ENCODE peak calls at places on chromosomes 7 and 10, in four cellular contexts. B is right lobe of liver, N is HFFc6, Y is nephron progenitor cell. V is an unnamed sample.

GRCh38 chr7:18128846-18129245 is 101.2 kb upstream of the PRPS1L1 start:
- DNase-seq in Y (no peak), N (no peak), B (no peak), V (no peak)

GRCh38 chr10:103890688-103891087 is 27.3 kb downstream of the STN1 start:
- DNase-seq in N (no peak), Y (no peak), B (no peak), V (no peak)

GRCh38 chr7:49800031-49800430 is 26.6 kb downstream of the VWC2 start:
- DNase-seq in B (no peak), Y (no peak), N (no peak), V (no peak)

GRCh38 chr7:35555934-35556333 is 139.0 kb downstream of the HERPUD2 start:
- DNase-seq in Y (no peak), B (no peak), N (no peak), V (no peak)

GRCh38 chr10:26839966-26840627 is 20.7 kb downstream of the ABI1 start:
- DNase-seq in Y (no peak), N (no peak), B (no peak), V (no peak)

GRCh38 chr7:81515009-81515408 is 254.8 kb downstream of the HGF start:
- DNase-seq in N (peak; percentile 53), Y (no peak), B (no peak), V (peak; percentile 22)

GRCh38 chr10:6621536-6621935 is 41.5 kb upstream of the PRKCQ start:
- DNase-seq in N (no peak), Y (no peak), B (no peak), V (peak; percentile 9)

GRCh38 chr7:34211003-34211402 is 305.7 kb downstream of the BMPER start:
- DNase-seq in Y (no peak), B (no peak), N (no peak), V (no peak)

GRCh38 chr7:50791921-50792341 is 9.2 kb upstream of the GRB10 start:
- DNase-seq in Y (no peak), B (peak; percentile 66), N (no peak), V (no peak)

GRCh38 chr7:128033246-128033645 is 2.0 kb upstream of the LRRC4 start:
- DNase-seq in B (no peak), N (no peak), Y (no peak), V (no peak)

GRCh38 chr7:154985230-154985629 is 17.7 kb downstream of the PAXIP1 start:
- DNase-seq in N (no peak), Y (no peak), B (no peak), V (no peak)

GRCh38 chr7:120181499-120181898 is 91.5 kb upstream of the KCND2 start:
- DNase-seq in N (no peak), Y (no peak), B (no peak), V (no peak)

GRCh38 chr10:24701447-24701846 is 22.2 kb downstream of the ARHGAP21 start:
- DNase-seq in Y (no peak), B (no peak), N (no peak), V (no peak)

GRCh38 chr7:1874522-1875389 is 204.7 kb downstream of the ELFN1 start:
- DNase-seq in Y (no peak), B (no peak), N (no peak), V (no peak)

GRCh38 chr10:14182781-14183180 is 147.9 kb downstream of the FRMD4A start:
- DNase-seq in B (no peak), N (no peak), Y (no peak), V (no peak)

GRCh38 chr10:3091346-3091787 is 24.0 kb downstream of the PFKP start:
- DNase-seq in B (no peak), Y (no peak), N (peak; percentile 82), V (no peak)

GRCh38 chr7:14381306-14381705 is 391.8 kb upstream of the ETV1 start:
- DNase-seq in B (no peak), Y (no peak), N (peak; percentile 20), V (no peak)

GRCh38 chr10:79246209-79246581 is 101.1 kb upstream of the PPIF start:
- DNase-seq in N (no peak), Y (no peak), B (peak; percentile 90), V (no peak)

GRCh38 chr10:124244256-124244877 is 151.0 kb upstream of the CHST15 start:
- DNase-seq in B (peak; percentile 37), N (no peak), Y (no peak), V (no peak)

GRCh38 chr10:679556-679955 is 9.9 kb downstream of the DIP2C start:
- DNase-seq in N (no peak), Y (no peak), B (no peak), V (no peak)

GRCh38 chr7:57305192-57305748 is 144.7 kb upstream of the ZNF716 start:
- DNase-seq in B (no peak), Y (no peak), N (no peak), V (no peak)

GRCh38 chr10:60594476-60595051 is 183.7 kb upstream of the CDK1 start:
- DNase-seq in N (peak; percentile 4), Y (no peak), B (no peak), V (no peak)

GRCh38 chr10:118982366-118982765 is 47.1 kb upstream of the NANOS1 start:
- DNase-seq in N (no peak), Y (no peak), B (peak; percentile 12), V (no peak)

GRCh38 chr7:66683770-66684123 is 55.1 kb downstream of the KCTD7 start:
- DNase-seq in Y (no peak), N (no peak), B (peak; percentile 33), V (no peak)

GRCh38 chr7:77802557-77803410 is 4.2 kb downstream of the PHTF2 start:
- DNase-seq in Y (no peak), N (peak; percentile 39), B (no peak), V (no peak)

GRCh38 chr10:6843477-6843876 is 263.4 kb upstream of the PRKCQ start:
- DNase-seq in N (no peak), Y (no peak), B (no peak), V (no peak)

GRCh38 chr10:69958232-69958902 is 94.3 kb upstream of the MACROH2A2 start:
- DNase-seq in B (peak; percentile 36), Y (no peak), N (peak; percentile 46), V (peak; percentile 38)

GRCh38 chr10:124558339-124558685 is 96.7 kb downstream of the LHPP start:
- DNase-seq in Y (no peak), N (no peak), B (no peak), V (no peak)

GRCh38 chr7:98133621-98134266 is 27.1 kb downstream of the LMTK2 start:
- DNase-seq in N (peak; percentile 40), Y (no peak), B (no peak), V (no peak)

GRCh38 chr7:66769833-66770512 is 29.4 kb downstream of the RABGEF1 start:
- DNase-seq in N (peak; percentile 15), Y (no peak), B (no peak), V (no peak)

GRCh38 chr10:110495731-110496552 is 1.8 kb upstream of the DUSP5 start:
- DNase-seq in Y (peak; percentile 38), B (no peak), N (peak; percentile 84), V (no peak)

GRCh38 chr10:119687192-119688032 is 36.2 kb downstream of the BAG3 start:
- DNase-seq in Y (peak; percentile 10), N (peak; percentile 30), B (no peak), V (no peak)

GRCh38 chr10:86371691-86372090 is 5.1 kb upstream of the GRID1 start:
- DNase-seq in B (peak; percentile 16), Y (no peak), N (no peak), V (no peak)

DNA sequence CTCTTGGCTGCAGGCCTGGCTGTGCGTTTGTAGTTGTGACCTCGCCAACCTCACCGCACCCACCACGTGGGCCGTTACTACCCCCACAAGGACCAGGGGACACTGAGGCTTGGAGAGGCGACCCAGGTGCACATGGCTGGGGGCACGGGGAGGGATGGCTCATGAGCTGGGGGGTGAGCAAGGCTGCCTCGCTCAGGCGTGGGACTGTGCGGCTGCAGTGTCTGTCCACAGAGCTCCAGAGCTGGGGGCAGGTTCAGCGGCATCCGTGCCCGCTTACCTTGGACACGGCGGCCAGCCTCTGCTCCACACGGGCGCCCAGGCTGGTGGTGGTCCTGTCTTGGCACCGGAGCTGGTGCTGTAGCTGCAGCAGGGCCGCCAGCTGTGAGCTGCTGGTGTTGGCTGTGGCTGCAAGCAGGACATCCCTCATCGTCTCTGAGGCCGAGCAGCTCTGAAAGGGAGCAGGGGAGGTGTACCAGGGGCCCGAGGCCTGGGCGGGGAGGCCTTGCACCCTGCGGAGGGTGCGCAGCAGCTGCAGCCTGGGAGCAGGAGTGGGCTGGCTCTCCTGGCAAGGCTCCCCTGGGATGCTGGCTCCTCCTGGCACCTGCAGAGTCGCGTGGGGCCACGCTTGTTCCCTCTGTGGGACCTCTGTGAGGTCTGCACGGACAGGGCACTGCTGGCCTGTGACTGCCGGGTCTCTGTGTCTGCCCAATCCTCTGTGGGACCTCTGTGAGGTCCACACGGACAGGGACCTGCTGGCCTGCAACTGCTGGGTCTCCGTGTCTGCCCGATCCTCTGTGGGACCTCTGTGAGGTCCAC is 60.0 kb upstream of the NKX6-2 start:
- DNase-seq in N (no peak), Y (no peak), B (no peak), V (no peak)
- TF ChIP-seq CTCF in N (no peak), Y (no peak), B (no peak), V (no peak)

GRCh38 chr10:101221479-101222246 is 7.6 kb downstream of the LBX1 start:
- DNase-seq in Y (no peak), N (peak; percentile 10), B (no peak), V (no peak)

GRCh38 chr10:101223274-101224059 is 5.8 kb downstream of the LBX1 start:
- DNase-seq in N (no peak), B (no peak), Y (peak; percentile 38), V (no peak)

GRCh38 chr10:101224060-101224909 is 5.0 kb downstream of the LBX1 start:
- DNase-seq in Y (peak; percentile 41), N (no peak), B (no peak), V (no peak)

GRCh38 chr10:101222683-101223273 is 6.5 kb downstream of the LBX1 start:
- DNase-seq in B (no peak), Y (peak; percentile 61), N (no peak), V (no peak)

GRCh38 chr10:101222247-101222531 is 7.1 kb downstream of the LBX1 start:
- DNase-seq in B (no peak), N (no peak), Y (no peak), V (no peak)
- TF ChIP-seq CTCF in B (no peak), N (no peak), Y (no peak), V (no peak)

DNA sequence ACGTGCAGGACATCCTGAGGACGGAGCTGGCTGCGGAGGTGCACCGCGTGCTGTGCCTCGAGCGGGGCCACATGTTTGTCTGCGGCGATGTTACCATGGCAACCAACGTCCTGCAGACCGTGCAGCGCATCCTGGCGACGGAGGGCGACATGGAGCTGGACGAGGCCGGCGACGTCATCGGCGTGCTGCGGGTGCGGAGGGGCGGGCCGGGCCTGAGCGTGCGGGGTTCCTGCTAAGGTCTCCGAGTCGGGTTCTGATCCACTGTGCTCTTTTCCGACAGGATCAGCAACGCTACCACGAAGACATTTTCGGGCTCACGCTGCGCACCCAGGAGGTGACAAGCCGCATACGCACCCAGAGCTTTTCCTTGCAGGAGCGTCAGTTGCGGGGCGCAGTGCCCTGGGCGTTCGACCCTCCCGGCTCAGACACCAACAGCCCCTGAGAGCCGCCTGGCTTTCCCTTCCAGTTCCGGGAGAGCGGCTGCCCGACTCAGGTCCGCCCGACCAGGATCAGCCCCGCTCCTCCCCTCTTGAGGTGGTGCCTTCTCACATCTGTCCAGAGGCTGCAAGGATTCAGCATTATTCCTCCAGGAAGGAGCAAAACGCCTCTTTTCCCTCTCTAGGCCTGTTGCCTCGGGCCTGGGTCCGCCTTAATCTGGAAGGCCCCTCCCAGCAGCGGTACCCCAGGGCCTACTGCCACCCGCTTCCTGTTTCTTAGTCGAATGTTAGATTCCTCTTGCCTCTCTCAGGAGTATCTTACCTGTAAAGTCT is 10.4 kb downstream of the ATG9B start:
- DNase-seq in N (peak; percentile 71), Y (peak; percentile 58), B (peak; percentile 58), V (peak; percentile 65)
- TF ChIP-seq CTCF in N (peak; percentile 52), Y (no peak), B (no peak), V (no peak)

GRCh38 chr7:112383671-112384417 is 66.4 kb upstream of the IFRD1 start:
- DNase-seq in N (no peak), Y (no peak), B (no peak), V (no peak)
- TF ChIP-seq CTCF in N (peak; percentile 25), Y (no peak), B (peak; percentile 10), V (no peak)

GRCh38 chr7:12490105-12490688 is 80.3 kb upstream of the SCIN start:
- DNase-seq in Y (no peak), B (no peak), N (peak; percentile 7), V (peak; percentile 4)
- TF ChIP-seq CTCF in Y (peak; percentile 54), B (peak; percentile 57), N (peak; percentile 81), V (no peak)